ENCODE peak calls at places on chromosomes 12 and 14, in seven cellular contexts. R, L, H, X, Q, N and I are unnamed samples.

GRCh38 chr12:5377997-5378596 is 53.8 kb upstream of the NTF3 start:
- DNase-seq in R (no peak), L (no peak), H (peak; percentile 65), X (no peak), Q (no peak), N (no peak), I (no peak)

GRCh38 chr14:61337893-61338292 is 16.5 kb downstream of the PRKCH start:
- DNase-seq in R (no peak), L (no peak), H (no peak), X (no peak), Q (no peak), N (no peak), I (no peak)

GRCh38 chr14:57389646-57390036 is 745 bp upstream of the NAA30 start:
- DNase-seq in R (no peak), L (no peak), H (no peak), X (peak; percentile 56), Q (no peak), N (no peak), I (no peak)

GRCh38 chr12:99111600-99111999 is 466.5 kb downstream of the APAF1 start:
- DNase-seq in R (no peak), L (no peak), H (no peak), X (no peak), Q (no peak), N (no peak), I (no peak)

GRCh38 chr12:79140711-79141110 is 276.1 kb downstream of the SYT1 start:
- DNase-seq in R (no peak), L (no peak), H (no peak), X (no peak), Q (no peak), N (no peak), I (no peak)

GRCh38 chr12:105281694-105282049 is 45.7 kb upstream of the APPL2 start:
- DNase-seq in R (no peak), L (no peak), H (no peak), X (no peak), Q (no peak), N (no peak), I (no peak)

GRCh38 chr14:90388437-90388836 is 8.4 kb upstream of the CALM1 start:
- DNase-seq in R (no peak), L (peak; percentile 76), H (no peak), X (no peak), Q (no peak), N (no peak), I (no peak)

GRCh38 chr12:11959117-11959823 is 111.5 kb upstream of the BCL2L14 start:
- DNase-seq in R (no peak), L (peak; percentile 42), H (no peak), X (no peak), Q (no peak), N (no peak), I (no peak)

GRCh38 chr12:104670439-104671406 is 214.0 kb downstream of the CHST11 start:
- DNase-seq in R (peak; percentile 76), L (no peak), H (no peak), X (no peak), Q (no peak), N (peak; percentile 87), I (no peak)

GRCh38 chr12:110149104-110149660 is 25.0 kb downstream of the IFT81 start:
- DNase-seq in R (no peak), L (no peak), H (no peak), X (no peak), Q (no peak), N (no peak), I (no peak)

GRCh38 chr12:49335955-49336644 is 888 bp downstream of the C1QL4 start:
- DNase-seq in R (no peak), L (no peak), H (no peak), X (no peak), Q (no peak), N (no peak), I (no peak)

GRCh38 chr12:114817491-114818440 is 133.8 kb upstream of the TBX3 start:
- DNase-seq in R (no peak), L (no peak), H (peak; percentile 23), X (no peak), Q (no peak), N (no peak), I (no peak)

GRCh38 chr12:4307593-4308333 is 13.2 kb upstream of the TIGAR start:
- DNase-seq in R (peak; percentile 67), L (peak; percentile 76), H (peak; percentile 73), X (peak; percentile 33), Q (no peak), N (peak; percentile 72), I (no peak)

GRCh38 chr12:93622485-93622884 is 50.0 kb downstream of the SOCS2 start:
- DNase-seq in R (no peak), L (no peak), H (no peak), X (no peak), Q (no peak), N (no peak), I (no peak)

GRCh38 chr14:105925615-105926414 is 399.4 kb downstream of the TMEM121 start:
- DNase-seq in R (peak; percentile 26), L (no peak), H (no peak), X (no peak), Q (no peak), N (peak; percentile 2), I (no peak)

GRCh38 chr12:17214910-17215309 is 608.9 kb upstream of the LMO3 start:
- DNase-seq in R (no peak), L (no peak), H (no peak), X (no peak), Q (no peak), N (no peak), I (no peak)

GRCh38 chr14:33578461-33579216 is 372.2 kb downstream of the EGLN3 start:
- DNase-seq in R (no peak), L (no peak), H (no peak), X (no peak), Q (no peak), N (no peak), I (no peak)

GRCh38 chr12:82687020-82687951 is 580 bp downstream of the TMTC2 start:
- DNase-seq in R (peak; percentile 73), L (peak; percentile 34), H (peak; percentile 33), X (peak; percentile 73), Q (no peak), N (peak; percentile 63), I (peak; percentile 80)

GRCh38 chr12:98418357-98419075 is 96.9 kb upstream of the TMPO start:
- DNase-seq in R (peak; percentile 95), L (peak; percentile 95), H (peak; percentile 83), X (no peak), Q (peak; percentile 99), N (peak; percentile 93), I (no peak)

GRCh38 chr14:51014086-51014485 is 69.8 kb upstream of the PYGL start:
- DNase-seq in R (no peak), L (peak; percentile 34), H (peak; percentile 75), X (no peak), Q (peak; percentile 71), N (no peak), I (no peak)

GRCh38 chr12:69101505-69101904 is 137.9 kb upstream of the CPSF6 start:
- DNase-seq in R (no peak), L (no peak), H (no peak), X (no peak), Q (no peak), N (no peak), I (no peak)

GRCh38 chr12:53492188-53492587 is 7.1 kb downstream of the MAP3K12 start:
- DNase-seq in R (no peak), L (no peak), H (peak; percentile 23), X (no peak), Q (no peak), N (no peak), I (no peak)

GRCh38 chr12:12182926-12183325 is 83.9 kb downstream of the LRP6 start:
- DNase-seq in R (no peak), L (peak; percentile 14), H (no peak), X (no peak), Q (no peak), N (no peak), I (no peak)

GRCh38 chr14:90159147-90159546 is 97.2 kb upstream of the PSMC1 start:
- DNase-seq in R (no peak), L (no peak), H (no peak), X (no peak), Q (no peak), N (no peak), I (no peak)

GRCh38 chr12:71627438-71628002 is 36.1 kb downstream of the ZFC3H1 start:
- DNase-seq in R (no peak), L (no peak), H (no peak), X (no peak), Q (no peak), N (no peak), I (no peak)

GRCh38 chr12:71626768-71627167 is 36.9 kb downstream of the ZFC3H1 start:
- DNase-seq in R (no peak), L (no peak), H (no peak), X (no peak), Q (no peak), N (no peak), I (no peak)

GRCh38 chr12:71621938-71622337 is 41.7 kb downstream of the ZFC3H1 start:
- DNase-seq in R (no peak), L (no peak), H (no peak), X (no peak), Q (no peak), N (no peak), I (no peak)

GRCh38 chr12:71626098-71626497 is 37.5 kb downstream of the ZFC3H1 start:
- DNase-seq in R (no peak), L (no peak), H (no peak), X (peak; percentile 53), Q (no peak), N (no peak), I (no peak)
- H3K36me3 ChIP-seq in R (peaks cover 100% of the 10 kb centered on the region), L (peaks cover 74% of the 10 kb centered on the region), H (no peaks in the 10 kb centered on the region), X (peaks cover 99% of the 10 kb centered on the region), Q (peaks cover 12% of the 10 kb centered on the region), N (peaks cover 100% of the 10 kb centered on the region), I (peaks cover 9% of the 10 kb centered on the region)

GRCh38 chr14:103109789-103110415 is 13.4 kb upstream of the TNFAIP2 start:
- DNase-seq in R (no peak), L (peak; percentile 54), H (peak; percentile 72), X (no peak), Q (no peak), N (no peak), I (no peak)
- TF ChIP-seq CTCF in R (no peak), L (no peak), H (no peak), X (no peak), Q (no peak), N (no peak), I (no peak)

GRCh38 chr12:96335270-96335669 is 65.0 kb downstream of the CDK17 start:
- DNase-seq in R (no peak), L (no peak), H (no peak), X (no peak), Q (no peak), N (no peak), I (peak; percentile 76)
- H3K36me3 ChIP-seq in R (no peaks in the 10 kb centered on the region), L (peaks cover 12% of the 10 kb centered on the region), H (no peaks in the 10 kb centered on the region), X (peaks cover 66% of the 10 kb centered on the region), Q (no peaks in the 10 kb centered on the region), N (peaks cover 16% of the 10 kb centered on the region), I (peaks cover 2% of the 10 kb centered on the region)

DNA sequence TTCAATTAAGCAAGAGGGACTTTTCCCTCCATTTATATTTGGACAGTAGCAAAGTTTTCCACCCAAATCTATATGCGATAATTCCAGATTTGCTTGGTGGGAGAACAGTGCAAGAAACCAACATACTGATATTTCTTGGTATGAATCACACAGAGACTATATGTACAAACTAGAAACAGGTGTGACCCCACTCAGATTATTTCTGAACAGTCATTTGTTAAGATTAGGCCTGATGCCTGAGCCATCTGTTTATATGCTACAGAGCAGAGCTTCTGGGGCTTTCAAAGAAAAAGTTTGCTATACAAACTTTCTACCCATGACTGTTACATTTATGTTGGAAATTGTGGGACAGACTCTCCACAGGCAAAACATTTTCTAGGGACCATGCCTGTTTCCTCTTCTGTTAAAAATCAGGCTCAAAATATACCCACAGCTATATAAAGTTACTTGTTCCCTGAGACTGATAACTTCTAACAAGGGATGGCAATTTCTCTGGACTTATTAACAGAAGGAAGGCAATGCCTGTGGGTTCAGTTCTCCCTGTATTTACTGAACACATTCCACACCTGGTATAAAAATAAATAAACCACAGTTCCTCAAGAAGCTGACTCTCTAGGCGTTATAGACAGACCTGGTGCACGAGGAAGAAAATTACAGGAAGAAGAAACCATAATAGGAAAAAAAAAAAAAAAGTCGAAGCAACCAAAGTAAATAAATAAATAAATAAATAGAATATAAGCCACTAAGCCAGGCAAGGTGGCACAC is 8.0 kb downstream of the PTPN21 start:
- DNase-seq in R (no peak), L (no peak), H (no peak), X (no peak), Q (no peak), N (no peak), I (no peak)
- TF ChIP-seq CTCF in R (no peak), L (no peak), H (no peak), X (no peak), Q (no peak), N (no peak), I (no peak)